ENCODE peak calls at places on chromosome 2, in seven cellular contexts. One of them, this sample, is unnamed.

GRCh38 chr2:125318740-125319139 is 1293.7 kb downstream of the CNTNAP5 start:
- DNase-seq in mesenchymal stem cell: no peak
- DNase-seq in mesendoderm: no peak
- DNase-seq in IMR-90: no peak
- DNase-seq in neuronal stem cell: no peak
- DNase-seq in H1: no peak
- DNase-seq in trophoblast cell: no peak
- DNase-seq in this sample: no peak

GRCh38 chr2:181891966-181892794 is 650 bp downstream of the ITPRID2 start:
- DNase-seq in mesenchymal stem cell: peak
- DNase-seq in mesendoderm: peak
- DNase-seq in IMR-90: peak
- DNase-seq in neuronal stem cell: peak
- DNase-seq in H1: peak
- DNase-seq in trophoblast cell: peak
- DNase-seq in this sample: peak

GRCh38 chr2:1749489-1749748 is 5.1 kb upstream of the PXDN start:
- DNase-seq in mesenchymal stem cell: no peak
- DNase-seq in mesendoderm: no peak
- DNase-seq in IMR-90: no peak
- DNase-seq in neuronal stem cell: no peak
- DNase-seq in H1: no peak
- DNase-seq in trophoblast cell: no peak
- DNase-seq in this sample: peak

GRCh38 chr2:238602223-238602945 is 175.7 kb downstream of the ASB1 start:
- DNase-seq in mesenchymal stem cell: peak
- DNase-seq in mesendoderm: no peak
- DNase-seq in IMR-90: peak
- DNase-seq in neuronal stem cell: no peak
- DNase-seq in H1: no peak
- DNase-seq in trophoblast cell: no peak
- DNase-seq in this sample: no peak

GRCh38 chr2:118016911-118017310 is 3.0 kb upstream of the CCDC93 start:
- DNase-seq in mesenchymal stem cell: peak
- DNase-seq in mesendoderm: no peak
- DNase-seq in IMR-90: no peak
- DNase-seq in neuronal stem cell: no peak
- DNase-seq in H1: no peak
- DNase-seq in trophoblast cell: peak
- DNase-seq in this sample: no peak

GRCh38 chr2:191557841-191558240 is 120.1 kb upstream of the NABP1 start:
- DNase-seq in mesenchymal stem cell: no peak
- DNase-seq in mesendoderm: no peak
- DNase-seq in IMR-90: no peak
- DNase-seq in neuronal stem cell: no peak
- DNase-seq in H1: no peak
- DNase-seq in trophoblast cell: no peak
- DNase-seq in this sample: no peak

GRCh38 chr2:207711750-207712487 is 479 bp downstream of the CCNYL1 start:
- DNase-seq in mesenchymal stem cell: peak
- DNase-seq in mesendoderm: peak
- DNase-seq in IMR-90: peak
- DNase-seq in neuronal stem cell: peak
- DNase-seq in H1: no peak
- DNase-seq in trophoblast cell: peak
- DNase-seq in this sample: peak

GRCh38 chr2:107068069-107068468 is 182.1 kb upstream of the ST6GAL2 start:
- DNase-seq in mesenchymal stem cell: no peak
- DNase-seq in mesendoderm: no peak
- DNase-seq in IMR-90: no peak
- DNase-seq in neuronal stem cell: no peak
- DNase-seq in H1: no peak
- DNase-seq in trophoblast cell: no peak
- DNase-seq in this sample: no peak

GRCh38 chr2:239001794-239002193 is 153.9 kb downstream of the TWIST2 start:
- DNase-seq in mesenchymal stem cell: no peak
- DNase-seq in mesendoderm: no peak
- DNase-seq in IMR-90: no peak
- DNase-seq in neuronal stem cell: no peak
- DNase-seq in H1: no peak
- DNase-seq in trophoblast cell: no peak
- DNase-seq in this sample: no peak

GRCh38 chr2:130759906-130760753 is 4.8 kb downstream of the AMER3 start:
- DNase-seq in mesenchymal stem cell: no peak
- DNase-seq in mesendoderm: no peak
- DNase-seq in IMR-90: no peak
- DNase-seq in neuronal stem cell: no peak
- DNase-seq in H1: no peak
- DNase-seq in trophoblast cell: no peak
- DNase-seq in this sample: no peak

GRCh38 chr2:217064234-217065103 is 204.6 kb upstream of the TNP1 start:
- DNase-seq in mesenchymal stem cell: peak
- DNase-seq in mesendoderm: peak
- DNase-seq in IMR-90: no peak
- DNase-seq in neuronal stem cell: peak
- DNase-seq in H1: peak
- DNase-seq in trophoblast cell: peak
- DNase-seq in this sample: peak

GRCh38 chr2:10382313-10383061 is 65.6 kb downstream of the ODC1 start:
- DNase-seq in mesenchymal stem cell: peak
- DNase-seq in mesendoderm: peak
- DNase-seq in IMR-90: no peak
- DNase-seq in neuronal stem cell: no peak
- DNase-seq in H1: no peak
- DNase-seq in trophoblast cell: peak
- DNase-seq in this sample: peak

GRCh38 chr2:86315084-86315483 is 22.3 kb downstream of the REEP1 start:
- DNase-seq in mesenchymal stem cell: no peak
- DNase-seq in mesendoderm: no peak
- DNase-seq in IMR-90: no peak
- DNase-seq in neuronal stem cell: no peak
- DNase-seq in H1: no peak
- DNase-seq in trophoblast cell: no peak
- DNase-seq in this sample: no peak

GRCh38 chr2:144477281-144477942 is 42.5 kb downstream of the ZEB2 start:
- DNase-seq in mesenchymal stem cell: no peak
- DNase-seq in mesendoderm: no peak
- DNase-seq in IMR-90: peak
- DNase-seq in neuronal stem cell: no peak
- DNase-seq in H1: no peak
- DNase-seq in trophoblast cell: no peak
- DNase-seq in this sample: no peak

GRCh38 chr2:5020451-5020850 is 671.7 kb upstream of the SOX11 start:
- DNase-seq in mesenchymal stem cell: no peak
- DNase-seq in mesendoderm: no peak
- DNase-seq in IMR-90: no peak
- DNase-seq in neuronal stem cell: no peak
- DNase-seq in H1: no peak
- DNase-seq in trophoblast cell: no peak
- DNase-seq in this sample: no peak

DNA sequence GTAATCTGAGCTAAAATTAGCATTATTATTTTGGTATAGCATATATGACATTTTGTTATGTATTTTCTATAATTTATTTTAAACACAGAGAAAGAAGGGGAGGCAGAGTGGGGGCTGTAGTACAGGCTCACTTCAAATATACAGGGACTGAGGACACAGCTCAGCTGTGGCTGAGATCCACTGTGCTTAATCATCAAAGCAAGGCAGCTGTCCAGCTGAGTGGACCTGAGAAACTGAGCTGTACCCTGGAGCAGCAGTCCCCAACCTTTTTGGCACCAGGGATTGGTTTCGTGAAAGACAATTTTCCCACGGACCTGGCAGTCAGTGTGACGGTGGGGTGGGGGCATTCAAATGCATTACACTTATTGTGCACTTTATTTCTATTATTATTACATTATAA is 687.2 kb downstream of the RNF144A start:
- DNase-seq in mesenchymal stem cell: no peak
- DNase-seq in mesendoderm: no peak
- DNase-seq in IMR-90: no peak
- DNase-seq in neuronal stem cell: no peak
- DNase-seq in H1: no peak
- DNase-seq in trophoblast cell: no peak
- DNase-seq in this sample: no peak
- H2BK5ac ChIP-seq in mesenchymal stem cell: no peak
- H2BK5ac ChIP-seq in mesendoderm: no peak
- H2BK5ac ChIP-seq in IMR-90: no peak
- H2BK5ac ChIP-seq in neuronal stem cell: no peak
- H2BK5ac ChIP-seq in H1: no peak
- H2BK5ac ChIP-seq in trophoblast cell: no peak
- H2BK5ac ChIP-seq in this sample: no peak

DNA sequence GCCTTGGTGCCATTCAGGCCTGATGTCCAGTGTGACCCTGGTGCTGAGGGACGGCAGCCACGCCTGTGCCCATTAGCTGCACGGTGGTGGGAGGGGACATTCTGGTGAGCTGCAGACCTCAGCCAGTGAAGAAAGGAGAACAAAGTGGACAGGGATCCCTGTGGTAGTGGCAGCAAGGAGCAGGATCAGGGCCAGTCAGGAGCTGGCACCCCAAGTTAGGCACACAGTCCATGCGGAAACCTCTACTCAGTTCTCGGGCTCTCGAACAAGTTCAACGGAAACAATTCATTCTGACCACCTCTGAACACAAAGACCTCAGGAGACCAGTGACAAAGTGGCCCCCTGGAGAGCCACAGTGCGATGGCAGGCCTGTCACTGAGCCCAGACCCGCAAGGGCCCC is 30.1 kb downstream of the COA5 start:
- DNase-seq in mesenchymal stem cell: no peak
- DNase-seq in mesendoderm: no peak
- DNase-seq in IMR-90: no peak
- DNase-seq in neuronal stem cell: no peak
- DNase-seq in H1: no peak
- DNase-seq in trophoblast cell: no peak
- DNase-seq in this sample: no peak
- H2BK5ac ChIP-seq in mesenchymal stem cell: no peak
- H2BK5ac ChIP-seq in mesendoderm: no peak
- H2BK5ac ChIP-seq in IMR-90: no peak
- H2BK5ac ChIP-seq in neuronal stem cell: no peak
- H2BK5ac ChIP-seq in H1: no peak
- H2BK5ac ChIP-seq in trophoblast cell: no peak
- H2BK5ac ChIP-seq in this sample: no peak

DNA sequence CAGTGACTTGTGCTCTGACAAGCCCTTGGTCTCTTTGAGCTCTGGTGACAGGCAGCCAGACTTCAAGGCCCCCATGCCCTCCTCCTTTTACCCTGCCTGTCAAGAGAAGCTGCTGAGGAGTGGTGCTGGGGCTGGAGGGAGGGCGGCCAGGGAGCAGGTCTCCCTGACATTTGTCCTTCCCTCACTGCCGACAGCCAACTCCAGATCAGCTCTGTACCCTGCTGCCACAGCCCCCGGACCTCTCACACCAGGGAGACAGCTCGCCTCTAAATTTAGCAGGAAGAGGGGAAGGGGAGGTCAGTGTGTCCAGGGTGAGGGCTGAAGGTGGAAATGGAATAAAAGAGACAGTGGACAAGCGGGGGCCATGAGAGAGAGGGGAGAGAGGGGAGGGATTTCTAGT is 155.8 kb downstream of the TDRD15 start:
- DNase-seq in mesenchymal stem cell: no peak
- DNase-seq in mesendoderm: no peak
- DNase-seq in IMR-90: no peak
- DNase-seq in neuronal stem cell: no peak
- DNase-seq in H1: no peak
- DNase-seq in trophoblast cell: no peak
- DNase-seq in this sample: no peak
- H2BK5ac ChIP-seq in mesenchymal stem cell: no peak
- H2BK5ac ChIP-seq in mesendoderm: no peak
- H2BK5ac ChIP-seq in IMR-90: no peak
- H2BK5ac ChIP-seq in neuronal stem cell: no peak
- H2BK5ac ChIP-seq in H1: no peak
- H2BK5ac ChIP-seq in trophoblast cell: no peak
- H2BK5ac ChIP-seq in this sample: no peak

GRCh38 chr2:219272351-219272750 is 6.8 kb upstream of the DNAJB2 start:
- DNase-seq in mesenchymal stem cell: no peak
- DNase-seq in mesendoderm: no peak
- DNase-seq in IMR-90: no peak
- DNase-seq in neuronal stem cell: no peak
- DNase-seq in H1: no peak
- DNase-seq in trophoblast cell: no peak
- DNase-seq in this sample: no peak

GRCh38 chr2:219273887-219274391 is 5.2 kb upstream of the DNAJB2 start:
- DNase-seq in mesenchymal stem cell: no peak
- DNase-seq in mesendoderm: peak
- DNase-seq in IMR-90: no peak
- DNase-seq in neuronal stem cell: no peak
- DNase-seq in H1: no peak
- DNase-seq in trophoblast cell: peak
- DNase-seq in this sample: no peak

GRCh38 chr2:219272995-219273394 is 6.2 kb upstream of the DNAJB2 start:
- DNase-seq in mesenchymal stem cell: no peak
- DNase-seq in mesendoderm: no peak
- DNase-seq in IMR-90: no peak
- DNase-seq in neuronal stem cell: no peak
- DNase-seq in H1: no peak
- DNase-seq in trophoblast cell: peak
- DNase-seq in this sample: no peak

GRCh38 chr2:219271021-219271420 is 8.1 kb upstream of the DNAJB2 start:
- DNase-seq in mesenchymal stem cell: no peak
- DNase-seq in mesendoderm: no peak
- DNase-seq in IMR-90: no peak
- DNase-seq in neuronal stem cell: no peak
- DNase-seq in H1: no peak
- DNase-seq in trophoblast cell: no peak
- DNase-seq in this sample: no peak

GRCh38 chr2:219274392-219274921 is 4.7 kb upstream of the DNAJB2 start:
- DNase-seq in mesenchymal stem cell: peak
- DNase-seq in mesendoderm: peak
- DNase-seq in IMR-90: peak
- DNase-seq in neuronal stem cell: no peak
- DNase-seq in H1: no peak
- DNase-seq in trophoblast cell: peak
- DNase-seq in this sample: peak
- H2BK5ac ChIP-seq in mesenchymal stem cell: no peak
- H2BK5ac ChIP-seq in mesendoderm: no peak
- H2BK5ac ChIP-seq in IMR-90: peak
- H2BK5ac ChIP-seq in neuronal stem cell: no peak
- H2BK5ac ChIP-seq in H1: peak
- H2BK5ac ChIP-seq in trophoblast cell: peak
- H2BK5ac ChIP-seq in this sample: no peak

DNA sequence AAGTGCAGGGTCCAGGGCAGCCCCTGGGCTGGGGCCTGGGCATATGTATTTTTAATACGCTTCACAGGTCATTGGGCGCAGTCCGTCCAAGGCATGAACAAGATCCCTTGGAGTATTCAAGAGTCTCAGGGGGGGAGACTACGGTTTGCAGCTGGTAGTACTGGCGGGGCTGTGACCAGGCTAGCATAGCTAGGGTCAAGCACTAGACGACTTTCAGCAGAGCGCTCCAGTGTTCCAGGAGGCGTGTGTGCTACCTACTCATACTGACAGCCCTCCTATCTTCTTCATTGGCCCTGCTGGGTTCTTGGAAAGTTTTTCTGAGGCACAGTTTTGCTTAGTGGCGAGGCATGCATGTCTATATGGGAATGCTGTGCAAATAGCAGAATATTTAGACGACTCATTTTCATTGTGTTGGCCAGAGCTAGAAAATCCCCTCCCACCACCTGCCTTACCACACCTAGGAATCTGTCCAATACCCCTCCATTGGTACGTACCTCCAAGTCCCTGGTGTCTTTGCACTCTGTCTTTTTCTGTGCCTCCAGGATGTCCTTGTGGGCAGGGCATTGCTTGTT is 68.2 kb downstream of the GLI2 start:
- DNase-seq in mesenchymal stem cell: no peak
- DNase-seq in mesendoderm: no peak
- DNase-seq in IMR-90: peak
- DNase-seq in neuronal stem cell: no peak
- DNase-seq in H1: no peak
- DNase-seq in trophoblast cell: no peak
- DNase-seq in this sample: no peak
- H2BK5ac ChIP-seq in mesenchymal stem cell: no peak
- H2BK5ac ChIP-seq in mesendoderm: no peak
- H2BK5ac ChIP-seq in IMR-90: no peak
- H2BK5ac ChIP-seq in neuronal stem cell: no peak
- H2BK5ac ChIP-seq in H1: no peak
- H2BK5ac ChIP-seq in trophoblast cell: no peak
- H2BK5ac ChIP-seq in this sample: no peak